ENCODE peak calls at places on chromosomes 4 and X, in four cellular contexts. C is Caki2, Z is GM23338, A is lower leg skin. F is an unnamed sample.

GRCh38 chrX:115696039-115696438 is 135.1 kb downstream of the PLS3 start:
- DNase-seq in C (no peak), A (no peak), Z (peak; percentile 40), F (no peak)

GRCh38 chr4:182778222-182778982 is 138.8 kb downstream of the DCTD start:
- DNase-seq in A (no peak), C (no peak), Z (no peak), F (no peak)

GRCh38 chr4:30720656-30721352 is 635 bp downstream of the PCDH7 start:
- DNase-seq in Z (peak; percentile 64), A (no peak), C (no peak), F (no peak)

GRCh38 chrX:118536687-118537461 is 41.3 kb downstream of the DOCK11 start:
- DNase-seq in C (peak; percentile 53), A (no peak), Z (peak; percentile 65), F (no peak)

GRCh38 chrX:54496517-54496852 is 451 bp upstream of the FGD1 start:
- DNase-seq in C (no peak), Z (no peak), A (no peak), F (no peak)

GRCh38 chr4:7060346-7061150 is 7.3 kb downstream of the GRPEL1 start:
- DNase-seq in Z (no peak), A (no peak), C (no peak), F (no peak)

GRCh38 chr4:39308576-39308975 is 57.6 kb downstream of the RFC1 start:
- DNase-seq in A (no peak), C (no peak), Z (no peak), F (no peak)

GRCh38 chr4:83074086-83074704 is 39.2 kb downstream of the COPS4 start:
- DNase-seq in Z (peak; percentile 89), A (peak; percentile 32), C (peak; percentile 32), F (no peak)

GRCh38 chrX:54419559-54420302 is 20.5 kb upstream of the TSR2 start:
- DNase-seq in C (no peak), Z (no peak), A (no peak), F (no peak)

GRCh38 chr4:4387531-4388311 is 819 bp downstream of the NSG1 start:
- DNase-seq in C (no peak), Z (peak; percentile 58), A (no peak), F (no peak)

GRCh38 chrX:30610050-30610449 is 32.5 kb upstream of the TASL start:
- DNase-seq in Z (no peak), C (no peak), A (no peak), F (no peak)

GRCh38 chrX:85630901-85631300 is 251.4 kb upstream of the POF1B start:
- DNase-seq in Z (no peak), C (no peak), A (no peak), F (no peak)

GRCh38 chr4:5638976-5639375 is 69.4 kb downstream of the EVC2 start:
- DNase-seq in C (no peak), A (no peak), Z (no peak), F (no peak)

GRCh38 chrX:126551725-126552312 is 795 bp downstream of the DCAF12L1 start:
- DNase-seq in A (no peak), Z (peak; percentile 4), C (no peak), F (no peak)

GRCh38 chr4:146472404-146472803 is 49.3 kb downstream of the SLC10A7 start:
- DNase-seq in C (no peak), Z (peak; percentile 67), A (no peak), F (no peak)

GRCh38 chrX:153651540-153652079 is 4.6 kb downstream of the DUSP9 start:
- DNase-seq in C (no peak), Z (peak; percentile 50), A (no peak), F (no peak)

GRCh38 chr4:102694791-102695190 is 66.0 kb downstream of the MANBA start:
- DNase-seq in C (no peak), A (no peak), Z (no peak), F (no peak)

GRCh38 chr4:56613101-56613862 is 67.8 kb downstream of the HOPX start:
- DNase-seq in A (peak; percentile 48), Z (peak; percentile 23), C (peak; percentile 79), F (no peak)

GRCh38 chrX:71618303-71618721 is at the start of gene CXCR3:
- DNase-seq in A (no peak), C (no peak), Z (no peak), F (no peak)

GRCh38 chrX:97399400-97399799 is 515.7 kb downstream of the RPA4 start:
- DNase-seq in A (no peak), C (peak; percentile 56), Z (no peak), F (no peak)

GRCh38 chr4:185834778-185835177 is 22.8 kb upstream of the SORBS2 start:
- DNase-seq in A (no peak), Z (no peak), C (no peak), F (no peak)

GRCh38 chr4:176635372-176636261 is 157.1 kb downstream of the VEGFC start:
- DNase-seq in C (peak; percentile 24), A (no peak), Z (no peak), F (no peak)

GRCh38 chrX:69564665-69565064 is 51.2 kb upstream of the EDA start:
- DNase-seq in A (no peak), C (no peak), Z (peak; percentile 2), F (no peak)

GRCh38 chr4:108146819-108147218 is 21.9 kb downstream of the LEF1 start:
- DNase-seq in A (no peak), Z (peak; percentile 57), C (no peak), F (no peak)

GRCh38 chr4:139958738-139959096 is 195.3 kb downstream of the MAML3 start:
- DNase-seq in C (no peak), A (no peak), Z (no peak), F (no peak)

GRCh38 chr4:33060873-33061542 is 2340.8 kb downstream of the PCDH7 start:
- DNase-seq in C (peak; percentile 30), A (no peak), Z (peak; percentile 91), F (no peak)

GRCh38 chr4:58413849-58414248 is 1303.7 kb upstream of the IGFBP7 start:
- DNase-seq in C (no peak), A (no peak), Z (no peak), F (no peak)

GRCh38 chr4:109590841-109591357 is 30.9 kb downstream of the MCUB start:
- DNase-seq in Z (no peak), C (no peak), A (no peak), F (no peak)

GRCh38 chrX:45822124-45822523 is 621.4 kb upstream of the DIPK2B start:
- DNase-seq in A (no peak), Z (no peak), C (no peak), F (no peak)

GRCh38 chr4:173515458-173515857 is 14.6 kb downstream of the HAND2 start:
- DNase-seq in C (no peak), Z (peak; percentile 11), A (no peak), F (no peak)

GRCh38 chr4:163941221-163941865 is 446.9 kb downstream of the TMA16 start:
- DNase-seq in Z (no peak), A (no peak), C (peak; percentile 19), F (no peak)

GRCh38 chrX:107721318-107721717 is 54.3 kb downstream of the TSC22D3 start:
- DNase-seq in Z (no peak), C (no peak), A (no peak), F (no peak)

F was measured in thoracic aorta.